ENCODE peak calls at places on chromosomes 6 and 20, in seven cellular contexts. L is GM12878, Y is SK-N-SH, W is transverse colon, V is K562, Q is prostate gland, G is HCT116. Z is an unnamed sample. For H3K36me3, the result is how much of the 10 kb centered on the place peaks cover.

GRCh38 chr20:35629432-35630145 is 14.0 kb downstream of the SPAG4 start:
- DNase-seq in L (no peak), Y (no peak), W (no peak), V (no peak), Q (no peak), G (no peak), Z (no peak)

GRCh38 chr20:58020656-58021454 is 207.6 kb downstream of the ANKRD60 start:
- DNase-seq in L (no peak), Y (peak), W (no peak), V (no peak), Q (no peak), G (no peak), Z (no peak)

GRCh38 chr20:64063389-64064144 is 569 bp downstream of the TCEA2 start:
- DNase-seq in L (no peak), Y (peak), W (peak), V (peak), Q (no peak), G (no peak), Z (no peak)

GRCh38 chr20:49360242-49360968 is 82.5 kb upstream of the ZNFX1 start:
- DNase-seq in L (no peak), Y (no peak), W (no peak), V (no peak), Q (no peak), G (no peak), Z (no peak)

GRCh38 chr6:133608620-133609019 is 280.3 kb upstream of the TCF21 start:
- DNase-seq in L (no peak), Y (no peak), W (no peak), V (no peak), Q (no peak), G (no peak), Z (no peak)

GRCh38 chr20:37325206-37325605 is 20.7 kb upstream of the SRC start:
- DNase-seq in L (no peak), Y (no peak), W (no peak), V (no peak), Q (no peak), G (no peak), Z (no peak)

GRCh38 chr6:15427360-15428070 is 181.6 kb downstream of the JARID2 start:
- DNase-seq in L (no peak), Y (no peak), W (no peak), V (no peak), Q (no peak), G (no peak), Z (no peak)

GRCh38 chr6:11575408-11576033 is 38.0 kb downstream of the TMEM170B start:
- DNase-seq in L (peak), Y (peak), W (peak), V (peak), Q (peak), G (peak), Z (peak)

GRCh38 chr6:162509821-162510220 is 217.7 kb downstream of the PRKN start:
- DNase-seq in L (no peak), Y (no peak), W (no peak), V (no peak), Q (no peak), G (no peak), Z (no peak)

GRCh38 chr6:90739339-90739738 is 152.5 kb upstream of the MAP3K7 start:
- DNase-seq in L (no peak), Y (no peak), W (no peak), V (no peak), Q (no peak), G (no peak), Z (no peak)

GRCh38 chr20:43667341-43668132 is 623 bp downstream of the MYBL2 start:
- DNase-seq in L (no peak), Y (peak), W (no peak), V (peak), Q (no peak), G (no peak), Z (no peak)

GRCh38 chr6:43040542-43041257 is 13.0 kb downstream of the CUL7 start:
- DNase-seq in L (no peak), Y (no peak), W (no peak), V (no peak), Q (no peak), G (no peak), Z (no peak)

GRCh38 chr6:16239798-16240123 is 1.4 kb downstream of the GMPR start:
- DNase-seq in L (no peak), Y (no peak), W (no peak), V (no peak), Q (no peak), G (peak), Z (no peak)

GRCh38 chr20:58237318-58238182 is 9.1 kb upstream of the ANKRD60 start:
- DNase-seq in L (no peak), Y (no peak), W (no peak), V (no peak), Q (no peak), G (no peak), Z (no peak)

GRCh38 chr6:37624606-37625574 is 72.8 kb downstream of the MDGA1 start:
- DNase-seq in L (no peak), Y (peak), W (peak), V (no peak), Q (peak), G (no peak), Z (peak)

GRCh38 chr6:41942045-41942851 is 640 bp upstream of the CCND3 start:
- DNase-seq in L (no peak), Y (no peak), W (no peak), V (no peak), Q (no peak), G (no peak), Z (no peak)

GRCh38 chr6:82144852-82145332 is 102.7 kb downstream of the IBTK start:
- DNase-seq in L (no peak), Y (peak), W (peak), V (peak), Q (no peak), G (peak), Z (peak)

GRCh38 chr20:36307412-36308317 is 1.5 kb downstream of the DLGAP4 start:
- DNase-seq in L (no peak), Y (peak), W (no peak), V (no peak), Q (no peak), G (no peak), Z (peak)

GRCh38 chr6:15255481-15256414 is 9.9 kb downstream of the JARID2 start:
- DNase-seq in L (peak), Y (no peak), W (no peak), V (no peak), Q (no peak), G (no peak), Z (no peak)

GRCh38 chr6:84522135-84522535 is 242.3 kb downstream of the TBX18 start:
- DNase-seq in L (no peak), Y (no peak), W (no peak), V (no peak), Q (no peak), G (peak), Z (no peak)

GRCh38 chr20:32577657-32578056 is 7.5 kb downstream of the NOL4L start:
- DNase-seq in L (no peak), Y (no peak), W (no peak), V (no peak), Q (no peak), G (no peak), Z (no peak)

GRCh38 chr20:38063911-38064310 is 30.4 kb downstream of the RPRD1B start:
- DNase-seq in L (no peak), Y (no peak), W (no peak), V (no peak), Q (no peak), G (no peak), Z (no peak)

GRCh38 chr20:45783656-45784294 is 7.9 kb downstream of the WFDC3 start:
- DNase-seq in L (no peak), Y (no peak), W (peak), V (no peak), Q (peak), G (no peak), Z (peak)

GRCh38 chr6:163716690-163717089 is 302.2 kb downstream of the QKI start:
- DNase-seq in L (no peak), Y (no peak), W (peak), V (no peak), Q (no peak), G (no peak), Z (no peak)

GRCh38 chr6:80872194-80872950 is 765.9 kb downstream of the BCKDHB start:
- DNase-seq in L (no peak), Y (no peak), W (no peak), V (no peak), Q (no peak), G (no peak), Z (no peak)

GRCh38 chr20:10523438-10523837 is 88.3 kb downstream of the SLX4IP start:
- DNase-seq in L (no peak), Y (no peak), W (no peak), V (no peak), Q (no peak), G (no peak), Z (no peak)

GRCh38 chr6:119533603-119534279 is 184.2 kb upstream of the MAN1A1 start:
- DNase-seq in L (peak), Y (no peak), W (no peak), V (no peak), Q (no peak), G (peak), Z (no peak)

GRCh38 chr6:27472182-27472616 is 706 bp downstream of the ZNF184 start:
- DNase-seq in L (peak), Y (peak), W (peak), V (peak), Q (peak), G (peak), Z (no peak)

GRCh38 chr6:21595951-21596378 is 2.4 kb downstream of the SOX4 start:
- DNase-seq in L (no peak), Y (peak), W (peak), V (no peak), Q (no peak), G (no peak), Z (no peak)

GRCh38 chr6:4727671-4728435 is 48.4 kb upstream of the CDYL start:
- DNase-seq in L (no peak), Y (no peak), W (peak), V (peak), Q (no peak), G (no peak), Z (no peak)

GRCh38 chr6:116444092-116444491 is 17.1 kb upstream of the CALHM6 start:
- DNase-seq in L (no peak), Y (peak), W (no peak), V (peak), Q (no peak), G (peak), Z (no peak)

GRCh38 chr6:92008757-92009502 is 1410.4 kb downstream of the EPHA7 start:
- DNase-seq in L (no peak), Y (no peak), W (no peak), V (no peak), Q (no peak), G (no peak), Z (no peak)

GRCh38 chr20:57650266-57650665 is 30.0 kb upstream of the ZBP1 start:
- DNase-seq in L (no peak), Y (peak), W (no peak), V (no peak), Q (peak), G (no peak), Z (no peak)

GRCh38 chr6:145531822-145532221 is 203.5 kb downstream of the EPM2A start:
- DNase-seq in L (no peak), Y (no peak), W (no peak), V (no peak), Q (no peak), G (no peak), Z (no peak)

GRCh38 chr6:113482771-113483170 is 374.4 kb upstream of the MARCKS start:
- DNase-seq in L (no peak), Y (no peak), W (no peak), V (no peak), Q (no peak), G (no peak), Z (no peak)

GRCh38 chr6:31267504-31268371 is 4.2 kb downstream of the HLA-C start:
- DNase-seq in L (no peak), Y (no peak), W (peak), V (no peak), Q (no peak), G (no peak), Z (no peak)

GRCh38 chr6:44219053-44219814 is 2.5 kb downstream of the MYMX start:
- DNase-seq in L (no peak), Y (peak), W (peak), V (peak), Q (peak), G (no peak), Z (peak)

GRCh38 chr6:144768676-144769599 is 483.8 kb downstream of the UTRN start:
- DNase-seq in L (no peak), Y (no peak), W (no peak), V (no peak), Q (no peak), G (no peak), Z (no peak)

GRCh38 chr6:14537061-14537460 is 419.5 kb downstream of the CD83 start:
- DNase-seq in L (no peak), Y (no peak), W (no peak), V (no peak), Q (no peak), G (no peak), Z (no peak)

GRCh38 chr6:150567823-150568383 is 31.8 kb upstream of the PLEKHG1 start:
- DNase-seq in L (no peak), Y (no peak), W (no peak), V (no peak), Q (no peak), G (no peak), Z (no peak)

GRCh38 chr20:19453781-19454310 is 241.4 kb downstream of the SLC24A3 start:
- DNase-seq in L (no peak), Y (no peak), W (no peak), V (no peak), Q (no peak), G (no peak), Z (no peak)

GRCh38 chr20:19456600-19457390 is 244.4 kb downstream of the SLC24A3 start:
- DNase-seq in L (no peak), Y (no peak), W (no peak), V (no peak), Q (no peak), G (no peak), Z (no peak)

GRCh38 chr20:19460386-19460785 is 247.9 kb downstream of the SLC24A3 start:
- DNase-seq in L (no peak), Y (no peak), W (no peak), V (no peak), Q (no peak), G (no peak), Z (no peak)

GRCh38 chr20:19453369-19453768 is 240.9 kb downstream of the SLC24A3 start:
- DNase-seq in L (no peak), Y (no peak), W (no peak), V (no peak), Q (no peak), G (no peak), Z (no peak)

GRCh38 chr20:19457551-19457950 is 245.1 kb downstream of the SLC24A3 start:
- DNase-seq in L (no peak), Y (no peak), W (no peak), V (no peak), Q (no peak), G (no peak), Z (no peak)
- H3K36me3 ChIP-seq in L (under half), Y (under half), W (under half), V (under half), Q (under half), G (under half), Z (under half)

GRCh38 chr20:22472386-22472785 is 112.0 kb downstream of the FOXA2 start:
- DNase-seq in L (no peak), Y (no peak), W (no peak), V (no peak), Q (no peak), G (no peak), Z (no peak)
- TF ChIP-seq CTCF in L (no peak), Y (no peak), W (no peak), V (no peak), Q (no peak), G (no peak), Z (no peak)

GRCh38 chr6:155505560-155505959 is 49.9 kb upstream of the NOX3 start:
- DNase-seq in L (no peak), Y (peak), W (no peak), V (no peak), Q (no peak), G (no peak), Z (no peak)

GRCh38 chr6:155510879-155511278 is 55.2 kb upstream of the NOX3 start:
- DNase-seq in L (no peak), Y (no peak), W (no peak), V (no peak), Q (no peak), G (no peak), Z (no peak)

GRCh38 chr6:155504848-155505247 is 49.2 kb upstream of the NOX3 start:
- DNase-seq in L (no peak), Y (no peak), W (no peak), V (no peak), Q (no peak), G (no peak), Z (no peak)

GRCh38 chr6:155509743-155510475 is 54.3 kb upstream of the NOX3 start:
- DNase-seq in L (no peak), Y (no peak), W (no peak), V (no peak), Q (no peak), G (no peak), Z (no peak)
- TF ChIP-seq POLR2AphosphoS5 in L (no peak), Y (no peak), W (no peak), V (no peak), Q (no peak), G (no peak), Z (no peak)

GRCh38 chr20:51470521-51470875 is 72.0 kb downstream of the NFATC2 start:
- DNase-seq in L (no peak), Y (no peak), W (no peak), V (no peak), Q (no peak), G (no peak), Z (no peak)

GRCh38 chr20:51469578-51470520 is 72.7 kb downstream of the NFATC2 start:
- DNase-seq in L (no peak), Y (no peak), W (no peak), V (no peak), Q (no peak), G (no peak), Z (no peak)

GRCh38 chr20:51469046-51469445 is 73.5 kb downstream of the NFATC2 start:
- DNase-seq in L (no peak), Y (no peak), W (no peak), V (no peak), Q (no peak), G (no peak), Z (no peak)

GRCh38 chr20:51467971-51468626 is 74.4 kb downstream of the NFATC2 start:
- DNase-seq in L (no peak), Y (no peak), W (no peak), V (no peak), Q (no peak), G (no peak), Z (no peak)

DNA sequence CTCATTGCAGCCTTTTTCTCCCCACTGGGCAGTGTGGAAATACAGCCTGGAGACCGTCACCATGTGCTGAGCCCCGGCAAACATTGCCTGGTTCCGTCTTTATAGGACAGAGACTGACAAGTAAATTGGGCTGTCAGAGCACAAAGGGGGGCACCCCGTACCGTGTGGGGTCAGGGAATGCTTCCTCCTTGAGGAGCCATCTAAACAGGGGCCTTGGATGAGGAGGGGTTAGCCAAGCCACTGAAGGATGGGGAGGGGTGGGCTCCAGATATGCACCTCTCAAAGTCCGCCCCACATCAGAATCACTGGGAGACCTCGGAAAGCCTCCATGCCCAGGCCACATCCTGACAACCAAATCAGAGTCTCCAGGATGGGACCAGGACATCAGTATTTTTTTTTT is 73.9 kb downstream of the NFATC2 start:
- DNase-seq in L (no peak), Y (no peak), W (no peak), V (no peak), Q (no peak), G (no peak), Z (no peak)
- H3K36me3 ChIP-seq in L (under half), Y (under half), W (under half), V (half or more), Q (under half), G (under half), Z (under half)